ENCODE peak calls at places on chromosomes 2 and 18, in six cellular contexts. N is HCT116, U is transverse colon, B is stomach, Z is GM12878, V is GM23338. F is an unnamed sample.

GRCh38 chr2:127439343-127439742 is 21.1 kb downstream of the PROC start:
- DNase-seq in U (no peak), V (no peak), Z (no peak), N (no peak), B (no peak), F (no peak)

GRCh38 chr2:119674711-119675500 is 4.1 kb upstream of the TMEM177 start:
- DNase-seq in U (no peak), B (no peak), N (no peak), Z (no peak), V (no peak), F (no peak)

GRCh38 chr2:18566145-18566544 is 5.7 kb upstream of the RDH14 start:
- DNase-seq in N (no peak), U (no peak), B (no peak), V (no peak), Z (no peak), F (no peak)

GRCh38 chr18:13471495-13471845 is 252.9 kb downstream of the LDLRAD4 start:
- DNase-seq in V (no peak), Z (no peak), N (no peak), U (no peak), B (no peak), F (no peak)

GRCh38 chr18:45403341-45404049 is 211.8 kb upstream of the SLC14A2 start:
- DNase-seq in Z (no peak), N (no peak), U (no peak), B (no peak), V (no peak), F (no peak)

GRCh38 chr2:138373993-138374408 is 127.6 kb upstream of the SPOPL start:
- DNase-seq in B (no peak), V (peak; percentile 62), N (peak; percentile 27), Z (peak; percentile 12), U (no peak), F (peak; percentile 27)

GRCh38 chr2:167134381-167135072 is 246.2 kb downstream of the XIRP2 start:
- DNase-seq in V (no peak), B (no peak), U (no peak), Z (no peak), N (no peak), F (peak; percentile 61)

GRCh38 chr2:97740590-97741182 is 27.3 kb downstream of the ZAP70 start:
- DNase-seq in N (peak; percentile 29), B (peak; percentile 52), Z (no peak), U (peak; percentile 55), V (peak; percentile 88), F (peak; percentile 42)

GRCh38 chr2:37625156-37625555 is 46.3 kb downstream of the CDC42EP3 start:
- DNase-seq in N (no peak), U (no peak), Z (no peak), B (no peak), V (no peak), F (no peak)

GRCh38 chr2:127170452-127171197 is 49.5 kb downstream of the CYP27C1 start:
- DNase-seq in Z (no peak), V (no peak), B (no peak), U (no peak), N (no peak), F (no peak)

GRCh38 chr2:231683907-231684306 is 24.4 kb upstream of the PTMA start:
- DNase-seq in Z (no peak), V (no peak), U (no peak), B (no peak), N (no peak), F (no peak)

GRCh38 chr2:2018713-2019410 is 274.5 kb upstream of the PXDN start:
- DNase-seq in V (no peak), Z (no peak), U (no peak), B (no peak), N (no peak), F (no peak)

GRCh38 chr2:133801956-133802355 is 233.7 kb upstream of the NCKAP5 start:
- DNase-seq in U (no peak), Z (no peak), V (no peak), N (no peak), B (no peak), F (no peak)

GRCh38 chr2:120855855-120856405 is 120.3 kb downstream of the GLI2 start:
- DNase-seq in B (no peak), Z (no peak), V (no peak), U (no peak), N (no peak), F (no peak)

GRCh38 chr2:26632624-26633185 is 8.5 kb downstream of the CIB4 start:
- DNase-seq in Z (no peak), B (no peak), N (no peak), V (no peak), U (no peak), F (no peak)

GRCh38 chr18:40917096-40917495 is 1037.9 kb upstream of the PIK3C3 start:
- DNase-seq in V (no peak), B (no peak), Z (no peak), U (no peak), N (no peak), F (no peak)

GRCh38 chr2:218387369-218388194 is 5.5 kb downstream of the SLC11A1 start:
- DNase-seq in B (peak; percentile 66), N (no peak), V (peak; percentile 89), Z (no peak), U (peak; percentile 75), F (no peak)

GRCh38 chr2:1572638-1573037 is 159.4 kb downstream of the TPO start:
- DNase-seq in Z (no peak), U (no peak), V (no peak), B (no peak), N (no peak), F (no peak)

GRCh38 chr18:22789600-22789999 is 143.5 kb upstream of the RBBP8 start:
- DNase-seq in U (no peak), Z (no peak), N (no peak), V (no peak), B (no peak), F (no peak)

GRCh38 chr18:3624818-3625716 is 175.1 kb downstream of the TGIF1 start:
- DNase-seq in V (peak; percentile 33), N (peak; percentile 86), Z (no peak), B (peak; percentile 43), U (peak; percentile 42), F (no peak)

GRCh38 chr2:120476141-120476540 is 130.2 kb downstream of the INHBB start:
- DNase-seq in N (no peak), B (peak; percentile 38), U (no peak), V (no peak), Z (no peak), F (no peak)

GRCh38 chr2:88090446-88091283 is 23.0 kb downstream of the SMYD1 start:
- DNase-seq in B (no peak), V (no peak), N (no peak), Z (no peak), U (no peak), F (no peak)

GRCh38 chr2:165634855-165635254 is 159.2 kb downstream of the GALNT3 start:
- DNase-seq in Z (no peak), V (peak; percentile 78), U (peak; percentile 23), B (peak; percentile 45), N (no peak), F (no peak)

GRCh38 chr18:75679347-75679746 is 251.8 kb upstream of the SMIM21 start:
- DNase-seq in N (no peak), U (no peak), Z (no peak), B (no peak), V (no peak), F (no peak)

GRCh38 chr18:45874501-45875184 is 49.2 kb downstream of the SIGLEC15 start:
- DNase-seq in B (no peak), N (no peak), U (peak; percentile 18), Z (peak; percentile 92), V (no peak), F (no peak)

GRCh38 chr18:37570336-37570930 is 4.8 kb upstream of the CELF4 start:
- DNase-seq in Z (no peak), U (no peak), V (peak; percentile 63), B (no peak), N (no peak), F (no peak)

GRCh38 chr2:157261199-157261782 is 3.8 kb downstream of the GALNT5 start:
- DNase-seq in N (peak; percentile 89), V (no peak), U (peak; percentile 68), Z (no peak), B (peak; percentile 58), F (peak; percentile 53)

GRCh38 chr18:49212819-49213218 is 247.6 kb downstream of the DYM start:
- DNase-seq in U (no peak), V (no peak), Z (no peak), N (no peak), B (no peak), F (no peak)

GRCh38 chr2:173410579-173410978 is 55.9 kb downstream of the CDCA7 start:
- DNase-seq in Z (no peak), N (no peak), V (no peak), U (no peak), B (no peak), F (no peak)

GRCh38 chr2:9905413-9905812 is 46.1 kb upstream of the GRHL1 start:
- DNase-seq in N (no peak), Z (no peak), B (no peak), U (no peak), V (no peak), F (no peak)

GRCh38 chr18:36821681-36822080 is 7.1 kb downstream of the TPGS2 start:
- DNase-seq in N (no peak), Z (no peak), B (no peak), U (no peak), V (peak; percentile 8), F (no peak)

GRCh38 chr2:241129086-241129871 is 20.0 kb downstream of the PASK start:
- DNase-seq in N (no peak), Z (no peak), B (no peak), V (no peak), U (no peak), F (no peak)
- TF ChIP-seq POLR2AphosphoS5 in N (no peak), Z (no peak), B (no peak), V (no peak), U (no peak), F (no peak)

GRCh38 chr18:55264108-55264507 is 304.8 kb upstream of the CCDC68 start:
- DNase-seq in U (no peak), B (no peak), Z (no peak), V (peak; percentile 70), N (no peak), F (no peak)
- H3K27ac ChIP-seq in U (no peak overlapping the region), B (no peak overlapping the region), Z (peak overlapping the region; percentile 41), V (no peak overlapping the region), N (no peak overlapping the region), F (no peak overlapping the region)

GRCh38 chr2:216681683-216682082 is 13.7 kb downstream of the IGFBP5 start:
- DNase-seq in V (no peak), Z (no peak), N (no peak), U (no peak), B (no peak), F (no peak)

GRCh38 chr2:216685327-216685875 is 9.9 kb downstream of the IGFBP5 start:
- DNase-seq in Z (no peak), B (no peak), U (no peak), V (no peak), N (no peak), F (no peak)

GRCh38 chr2:216687111-216687510 is 8.2 kb downstream of the IGFBP5 start:
- DNase-seq in N (no peak), B (no peak), U (no peak), Z (no peak), V (no peak), F (no peak)

GRCh38 chr2:216680951-216681629 is 14.3 kb downstream of the IGFBP5 start:
- DNase-seq in B (no peak), V (no peak), U (no peak), N (no peak), Z (no peak), F (no peak)

GRCh38 chr2:216683846-216684245 is 11.5 kb downstream of the IGFBP5 start:
- DNase-seq in V (no peak), B (no peak), U (peak; percentile 54), Z (no peak), N (no peak), F (no peak)
- H3K4me1 ChIP-seq in V (peaks cover 14% of the 10 kb centered on the region), B (peaks cover 96% of the 10 kb centered on the region), U (peaks cover 19% of the 10 kb centered on the region), Z (no peaks in the 10 kb centered on the region), N (peaks cover 21% of the 10 kb centered on the region), F (no peaks in the 10 kb centered on the region)

GRCh38 chr2:211129798-211130197 is 573.4 kb downstream of the CPS1 start:
- DNase-seq in Z (no peak), U (no peak), B (no peak), V (no peak), N (no peak), F (no peak)
- TF ChIP-seq POLR2AphosphoS5 in Z (no peak), U (no peak), B (no peak), V (no peak), N (no peak), F (no peak)